ENCODE peak calls at places on chromosomes 3 and 15, in four cellular contexts. S is gastrocnemius medialis, X is A549, G is neural progenitor cell. N is an unnamed sample.

GRCh38 chr15:99823346-99823745 is 90.1 kb upstream of the LYSMD4 start:
- DNase-seq in S (no peak), X (no peak), G (no peak), N (no peak)

GRCh38 chr3:17140670-17141505 is 256.1 kb downstream of the PLCL2 start:
- DNase-seq in S (peak; percentile 73), X (peak; percentile 22), G (no peak), N (no peak)

GRCh38 chr15:83919319-83919830 is 265.5 kb downstream of the ADAMTSL3 start:
- DNase-seq in S (no peak), X (no peak), G (no peak), N (no peak)

GRCh38 chr3:146783446-146783845 is 178.3 kb upstream of the PLSCR5 start:
- DNase-seq in S (no peak), X (no peak), G (no peak), N (no peak)

GRCh38 chr15:53128652-53129051 is 338.5 kb upstream of the ONECUT1 start:
- DNase-seq in S (no peak), X (no peak), G (no peak), N (no peak)

GRCh38 chr3:110504901-110505300 is 566.7 kb upstream of the NECTIN3 start:
- DNase-seq in S (no peak), X (no peak), G (no peak), N (no peak)

GRCh38 chr3:159904455-159904854 is 84.2 kb upstream of the IL12A start:
- DNase-seq in S (no peak), X (no peak), G (no peak), N (no peak)

GRCh38 chr3:143135150-143135549 is 15.6 kb downstream of the CHST2 start:
- DNase-seq in S (no peak), X (peak; percentile 10), G (no peak), N (no peak)

GRCh38 chr15:77347197-77347596 is 72.7 kb downstream of the PEAK1 start:
- DNase-seq in S (no peak), X (no peak), G (no peak), N (no peak)

GRCh38 chr3:73389104-73389809 is 235.5 kb downstream of the PDZRN3 start:
- DNase-seq in S (no peak), X (no peak), G (no peak), N (no peak)

GRCh38 chr15:84911879-84912660 is 27.6 kb downstream of the SLC28A1 start:
- DNase-seq in S (peak; percentile 89), X (peak; percentile 96), G (no peak), N (peak; percentile 88)

GRCh38 chr15:33138000-33138399 is 56.5 kb downstream of the FMN1 start:
- DNase-seq in S (no peak), X (no peak), G (no peak), N (no peak)

GRCh38 chr3:51963951-51964451 is 3.3 kb downstream of the PCBP4 start:
- DNase-seq in S (no peak), X (no peak), G (peak; percentile 92), N (no peak)

GRCh38 chr15:74651251-74651741 is 35.7 kb downstream of the CLK3 start:
- DNase-seq in S (no peak), X (no peak), G (no peak), N (peak; percentile 86)

GRCh38 chr15:38275951-38276350 is 23.3 kb downstream of the SPRED1 start:
- DNase-seq in S (no peak), X (no peak), G (no peak), N (no peak)

GRCh38 chr3:25437953-25438352 is 9.9 kb downstream of the RARB start:
- DNase-seq in S (no peak), X (no peak), G (no peak), N (no peak)

GRCh38 chr15:68447209-68447608 is 15.2 kb upstream of the ITGA11 start:
- DNase-seq in S (no peak), X (no peak), G (no peak), N (no peak)

GRCh38 chr3:39250116-39250747 is 29.6 kb downstream of the CX3CR1 start:
- DNase-seq in S (no peak), X (no peak), G (no peak), N (no peak)

GRCh38 chr15:67187351-67187854 is 67.1 kb downstream of the AAGAB start:
- DNase-seq in S (no peak), X (peak; percentile 20), G (no peak), N (no peak)

GRCh38 chr15:78093242-78094020 is 1.1 kb downstream of the SH2D7 start:
- DNase-seq in S (peak; percentile 46), X (no peak), G (no peak), N (no peak)

GRCh38 chr3:138328341-138328740 is 1.3 kb downstream of the NME9 start:
- DNase-seq in S (no peak), X (peak; percentile 11), G (peak; percentile 33), N (no peak)

GRCh38 chr3:128551872-128552271 is 58.9 kb upstream of the GATA2 start:
- DNase-seq in S (no peak), X (no peak), G (no peak), N (no peak)

GRCh38 chr3:63909431-63909830 is 2.8 kb downstream of the SCAANT1 start:
- DNase-seq in S (no peak), X (no peak), G (no peak), N (no peak)